ENCODE peak calls at places on chromosomes 3 and 15, in ten cellular contexts. D is stimulated activated CD4-positive, alpha-beta T cell treated with anti-CD3 and anti-CD28 coated beads, Interleukin-15, amount 100 ng/mL, for 1 hour; W is effector memory CD8-positive, alpha-beta T cell; A is CMK; X is RWPE1; Y is T-helper 9 cell; F is nucleus accumbens; G is GM12892; H is aorta; S is PC-9. T is an unnamed sample.

GRCh38 chr3:50167069-50167781 is 12.1 kb downstream of the SEMA3F start:
- DNase-seq in D (no peak), W (no peak), A (no peak), X (peak), Y (no peak), F (no peak), G (no peak), H (no peak), S (peak), T (no peak)

GRCh38 chr3:38549082-38549481 is 52.9 kb downstream of the EXOG start:
- DNase-seq in D (no peak), W (no peak), A (no peak), X (no peak), Y (no peak), F (no peak), G (no peak), H (no peak), S (no peak), T (no peak)

GRCh38 chr15:63698731-63699130 is 101.5 kb downstream of the FBXL22 start:
- DNase-seq in D (no peak), W (no peak), A (no peak), X (no peak), Y (no peak), F (no peak), G (no peak), H (no peak), S (no peak), T (no peak)

GRCh38 chr15:80925597-80926059 is 64.0 kb downstream of the MESD start:
- DNase-seq in D (no peak), W (no peak), A (no peak), X (no peak), Y (no peak), F (no peak), G (no peak), H (no peak), S (no peak), T (no peak)

GRCh38 chr3:153330891-153331290 is 168.9 kb downstream of the RAP2B start:
- DNase-seq in D (no peak), W (no peak), A (no peak), X (no peak), Y (no peak), F (no peak), G (no peak), H (no peak), S (no peak), T (no peak)

GRCh38 chr15:75170711-75171341 is 30.9 kb upstream of the C15orf39 start:
- DNase-seq in D (no peak), W (no peak), A (no peak), X (peak), Y (no peak), F (no peak), G (no peak), H (no peak), S (peak), T (no peak)

GRCh38 chr3:64176461-64176996 is 48.7 kb downstream of the PRICKLE2 start:
- DNase-seq in D (no peak), W (no peak), A (no peak), X (peak), Y (no peak), F (no peak), G (no peak), H (no peak), S (no peak), T (no peak)

GRCh38 chr3:11757441-11757875 is 89.2 kb downstream of the TAMM41 start:
- DNase-seq in D (no peak), W (no peak), A (no peak), X (no peak), Y (no peak), F (no peak), G (no peak), H (no peak), S (no peak), T (no peak)

GRCh38 chr15:40511093-40511471 is 40.3 kb downstream of the CHST14 start:
- DNase-seq in D (no peak), W (peak), A (no peak), X (no peak), Y (no peak), F (peak), G (no peak), H (no peak), S (no peak), T (no peak)

GRCh38 chr15:89226359-89227221 is 5.2 kb upstream of the RLBP1 start:
- DNase-seq in D (no peak), W (no peak), A (no peak), X (no peak), Y (no peak), F (no peak), G (no peak), H (no peak), S (no peak), T (no peak)

GRCh38 chr3:105611304-105612192 is 244.8 kb downstream of the ALCAM start:
- DNase-seq in D (no peak), W (no peak), A (no peak), X (peak), Y (no peak), F (no peak), G (no peak), H (no peak), S (peak), T (no peak)

GRCh38 chr3:107431048-107431297 is 53.7 kb downstream of the CCDC54 start:
- DNase-seq in D (no peak), W (peak), A (no peak), X (no peak), Y (peak), F (peak), G (no peak), H (no peak), S (no peak), T (no peak)

T was measured in stimulated activated CD8-positive, alpha-beta memory T cell treated with anti-CD3 and anti-CD28 coated beads, Interleukin-4, amount 100 ng/mL, for 1 hour.